ENCODE peak calls at places on chromosomes 11 and 22, in ten cellular contexts. One of them, this sample, is unnamed.

GRCh38 chr11:83070044-83070877 is 1.4 kb downstream of the RAB30 start:
- DNase-seq in dorsolateral prefrontal cortex: no peak
- DNase-seq in ELF-1: peak
- DNase-seq in A549: no peak
- DNase-seq in brain microvascular endothelial cell: peak
- DNase-seq in EL: peak
- DNase-seq in GM03348: peak
- DNase-seq in GM23248: peak
- DNase-seq in foreskin keratinocyte: no peak
- DNase-seq in cardiac fibroblast: peak
- DNase-seq in this sample: no peak

GRCh38 chr22:34736081-34736480 is 329.9 kb upstream of the ISX start:
- DNase-seq in GM03348: no peak
- DNase-seq in foreskin keratinocyte: no peak
- DNase-seq in brain microvascular endothelial cell: no peak
- DNase-seq in GM23248: no peak
- DNase-seq in ELF-1: no peak
- DNase-seq in dorsolateral prefrontal cortex: no peak
- DNase-seq in EL: no peak
- DNase-seq in A549: no peak
- DNase-seq in cardiac fibroblast: no peak
- DNase-seq in this sample: no peak

GRCh38 chr11:19879309-19880087 is 166.9 kb downstream of the NAV2 start:
- DNase-seq in EL: no peak
- DNase-seq in GM23248: no peak
- DNase-seq in cardiac fibroblast: no peak
- DNase-seq in A549: no peak
- DNase-seq in brain microvascular endothelial cell: no peak
- DNase-seq in GM03348: no peak
- DNase-seq in dorsolateral prefrontal cortex: no peak
- DNase-seq in ELF-1: no peak
- DNase-seq in foreskin keratinocyte: no peak
- DNase-seq in this sample: no peak

GRCh38 chr11:69201048-69201365 is 45.3 kb downstream of the SMIM38 start:
- DNase-seq in A549: no peak
- DNase-seq in EL: no peak
- DNase-seq in GM03348: no peak
- DNase-seq in brain microvascular endothelial cell: no peak
- DNase-seq in foreskin keratinocyte: no peak
- DNase-seq in ELF-1: no peak
- DNase-seq in cardiac fibroblast: no peak
- DNase-seq in dorsolateral prefrontal cortex: no peak
- DNase-seq in GM23248: no peak
- DNase-seq in this sample: no peak

GRCh38 chr22:21686193-21686608 is 20.4 kb downstream of the PPIL2 start:
- DNase-seq in ELF-1: no peak
- DNase-seq in GM23248: no peak
- DNase-seq in cardiac fibroblast: no peak
- DNase-seq in EL: no peak
- DNase-seq in A549: no peak
- DNase-seq in dorsolateral prefrontal cortex: no peak
- DNase-seq in GM03348: no peak
- DNase-seq in brain microvascular endothelial cell: no peak
- DNase-seq in foreskin keratinocyte: no peak
- DNase-seq in this sample: no peak

GRCh38 chr11:86692317-86692716 is 19.9 kb upstream of the ME3 start:
- DNase-seq in ELF-1: no peak
- DNase-seq in GM03348: peak
- DNase-seq in EL: peak
- DNase-seq in dorsolateral prefrontal cortex: no peak
- DNase-seq in foreskin keratinocyte: no peak
- DNase-seq in GM23248: peak
- DNase-seq in cardiac fibroblast: peak
- DNase-seq in brain microvascular endothelial cell: no peak
- DNase-seq in A549: no peak
- DNase-seq in this sample: no peak

GRCh38 chr11:48879256-48879655 is 104.4 kb downstream of the TRIM51G start:
- DNase-seq in GM23248: no peak
- DNase-seq in cardiac fibroblast: no peak
- DNase-seq in ELF-1: no peak
- DNase-seq in GM03348: no peak
- DNase-seq in dorsolateral prefrontal cortex: no peak
- DNase-seq in EL: no peak
- DNase-seq in brain microvascular endothelial cell: no peak
- DNase-seq in foreskin keratinocyte: no peak
- DNase-seq in A549: no peak
- DNase-seq in this sample: no peak

GRCh38 chr11:128291835-128292234 is 295.5 kb downstream of the ETS1 start:
- DNase-seq in ELF-1: no peak
- DNase-seq in brain microvascular endothelial cell: no peak
- DNase-seq in GM03348: no peak
- DNase-seq in foreskin keratinocyte: no peak
- DNase-seq in GM23248: no peak
- DNase-seq in dorsolateral prefrontal cortex: no peak
- DNase-seq in EL: no peak
- DNase-seq in cardiac fibroblast: no peak
- DNase-seq in A549: no peak
- DNase-seq in this sample: no peak

GRCh38 chr11:69439651-69440464 is 41.6 kb upstream of the LINC01488 start:
- DNase-seq in brain microvascular endothelial cell: no peak
- DNase-seq in A549: no peak
- DNase-seq in cardiac fibroblast: peak
- DNase-seq in EL: peak
- DNase-seq in ELF-1: no peak
- DNase-seq in GM23248: peak
- DNase-seq in foreskin keratinocyte: no peak
- DNase-seq in GM03348: no peak
- DNase-seq in dorsolateral prefrontal cortex: no peak
- DNase-seq in this sample: peak

GRCh38 chr22:46980392-46980791 is 217.9 kb downstream of the TBC1D22A start:
- DNase-seq in brain microvascular endothelial cell: no peak
- DNase-seq in GM03348: no peak
- DNase-seq in A549: no peak
- DNase-seq in ELF-1: no peak
- DNase-seq in foreskin keratinocyte: no peak
- DNase-seq in dorsolateral prefrontal cortex: no peak
- DNase-seq in EL: no peak
- DNase-seq in GM23248: no peak
- DNase-seq in cardiac fibroblast: no peak
- DNase-seq in this sample: no peak

GRCh38 chr11:44268073-44268806 is 41.7 kb downstream of the ALX4 start:
- DNase-seq in A549: no peak
- DNase-seq in dorsolateral prefrontal cortex: no peak
- DNase-seq in foreskin keratinocyte: no peak
- DNase-seq in cardiac fibroblast: peak
- DNase-seq in brain microvascular endothelial cell: no peak
- DNase-seq in EL: no peak
- DNase-seq in GM03348: no peak
- DNase-seq in GM23248: no peak
- DNase-seq in ELF-1: no peak
- DNase-seq in this sample: no peak

GRCh38 chr22:46575915-46576555 is 38.6 kb upstream of the CELSR1 start:
- DNase-seq in A549: no peak
- DNase-seq in cardiac fibroblast: no peak
- DNase-seq in ELF-1: peak
- DNase-seq in brain microvascular endothelial cell: no peak
- DNase-seq in EL: no peak
- DNase-seq in dorsolateral prefrontal cortex: no peak
- DNase-seq in GM23248: no peak
- DNase-seq in GM03348: no peak
- DNase-seq in foreskin keratinocyte: no peak
- DNase-seq in this sample: peak

GRCh38 chr11:122189259-122189658 is 73.2 kb upstream of the BLID start:
- DNase-seq in brain microvascular endothelial cell: peak
- DNase-seq in A549: peak
- DNase-seq in GM03348: peak
- DNase-seq in EL: peak
- DNase-seq in cardiac fibroblast: peak
- DNase-seq in dorsolateral prefrontal cortex: no peak
- DNase-seq in ELF-1: no peak
- DNase-seq in GM23248: peak
- DNase-seq in foreskin keratinocyte: peak
- DNase-seq in this sample: no peak

GRCh38 chr22:20434773-20435172 is 2.9 kb downstream of the SCARF2 start:
- DNase-seq in ELF-1: no peak
- DNase-seq in dorsolateral prefrontal cortex: no peak
- DNase-seq in EL: no peak
- DNase-seq in GM23248: no peak
- DNase-seq in foreskin keratinocyte: no peak
- DNase-seq in GM03348: no peak
- DNase-seq in cardiac fibroblast: no peak
- DNase-seq in brain microvascular endothelial cell: no peak
- DNase-seq in A549: no peak
- DNase-seq in this sample: peak

GRCh38 chr11:128499613-128500213 is 87.6 kb downstream of the ETS1 start:
- DNase-seq in brain microvascular endothelial cell: no peak
- DNase-seq in ELF-1: no peak
- DNase-seq in dorsolateral prefrontal cortex: no peak
- DNase-seq in foreskin keratinocyte: no peak
- DNase-seq in cardiac fibroblast: no peak
- DNase-seq in A549: no peak
- DNase-seq in GM03348: no peak
- DNase-seq in EL: no peak
- DNase-seq in GM23248: no peak
- DNase-seq in this sample: no peak

GRCh38 chr11:113549611-113550061 is 74.4 kb upstream of the DRD2 start:
- DNase-seq in cardiac fibroblast: no peak
- DNase-seq in foreskin keratinocyte: no peak
- DNase-seq in GM23248: peak
- DNase-seq in dorsolateral prefrontal cortex: no peak
- DNase-seq in A549: no peak
- DNase-seq in EL: no peak
- DNase-seq in brain microvascular endothelial cell: no peak
- DNase-seq in GM03348: peak
- DNase-seq in ELF-1: no peak
- DNase-seq in this sample: no peak

GRCh38 chr11:102761646-102762238 is 18.7 kb downstream of the MMP10 start:
- DNase-seq in foreskin keratinocyte: no peak
- DNase-seq in A549: no peak
- DNase-seq in dorsolateral prefrontal cortex: no peak
- DNase-seq in GM03348: peak
- DNase-seq in GM23248: peak
- DNase-seq in ELF-1: peak
- DNase-seq in brain microvascular endothelial cell: peak
- DNase-seq in cardiac fibroblast: peak
- DNase-seq in EL: peak
- DNase-seq in this sample: no peak

GRCh38 chr11:61621917-61622585 is 41.2 kb upstream of the SYT7 start:
- DNase-seq in A549: no peak
- DNase-seq in GM03348: no peak
- DNase-seq in foreskin keratinocyte: no peak
- DNase-seq in brain microvascular endothelial cell: no peak
- DNase-seq in ELF-1: peak
- DNase-seq in cardiac fibroblast: no peak
- DNase-seq in dorsolateral prefrontal cortex: no peak
- DNase-seq in GM23248: no peak
- DNase-seq in EL: no peak
- DNase-seq in this sample: no peak

GRCh38 chr11:18394300-18394927 is at the start of gene LDHA:
- DNase-seq in dorsolateral prefrontal cortex: peak
- DNase-seq in brain microvascular endothelial cell: peak
- DNase-seq in EL: peak
- DNase-seq in GM03348: peak
- DNase-seq in foreskin keratinocyte: peak
- DNase-seq in GM23248: peak
- DNase-seq in ELF-1: peak
- DNase-seq in cardiac fibroblast: peak
- DNase-seq in A549: peak
- DNase-seq in this sample: peak

GRCh38 chr11:16853266-16853665 is 114.8 kb downstream of the C11orf58 start:
- DNase-seq in cardiac fibroblast: no peak
- DNase-seq in dorsolateral prefrontal cortex: no peak
- DNase-seq in ELF-1: no peak
- DNase-seq in GM23248: no peak
- DNase-seq in A549: no peak
- DNase-seq in EL: no peak
- DNase-seq in GM03348: no peak
- DNase-seq in foreskin keratinocyte: no peak
- DNase-seq in brain microvascular endothelial cell: no peak
- DNase-seq in this sample: no peak

GRCh38 chr11:10716543-10717259 is 23.1 kb upstream of the IRAG1 start:
- DNase-seq in GM23248: peak
- DNase-seq in EL: peak
- DNase-seq in dorsolateral prefrontal cortex: no peak
- DNase-seq in ELF-1: no peak
- DNase-seq in foreskin keratinocyte: peak
- DNase-seq in GM03348: no peak
- DNase-seq in cardiac fibroblast: no peak
- DNase-seq in brain microvascular endothelial cell: no peak
- DNase-seq in A549: no peak
- DNase-seq in this sample: no peak

GRCh38 chr22:27434898-27435297 is 366.7 kb downstream of the MN1 start:
- DNase-seq in GM03348: no peak
- DNase-seq in dorsolateral prefrontal cortex: no peak
- DNase-seq in A549: no peak
- DNase-seq in EL: no peak
- DNase-seq in brain microvascular endothelial cell: no peak
- DNase-seq in ELF-1: no peak
- DNase-seq in foreskin keratinocyte: no peak
- DNase-seq in GM23248: no peak
- DNase-seq in cardiac fibroblast: no peak
- DNase-seq in this sample: no peak

GRCh38 chr11:34148504-34149165 is 43.2 kb downstream of the NAT10 start:
- DNase-seq in A549: no peak
- DNase-seq in EL: no peak
- DNase-seq in GM23248: no peak
- DNase-seq in GM03348: no peak
- DNase-seq in dorsolateral prefrontal cortex: no peak
- DNase-seq in brain microvascular endothelial cell: no peak
- DNase-seq in ELF-1: peak
- DNase-seq in foreskin keratinocyte: no peak
- DNase-seq in cardiac fibroblast: no peak
- DNase-seq in this sample: peak

GRCh38 chr11:103927535-103927934 is 108.9 kb upstream of the DDI1 start:
- DNase-seq in A549: no peak
- DNase-seq in GM03348: peak
- DNase-seq in cardiac fibroblast: peak
- DNase-seq in ELF-1: no peak
- DNase-seq in dorsolateral prefrontal cortex: no peak
- DNase-seq in brain microvascular endothelial cell: no peak
- DNase-seq in EL: peak
- DNase-seq in GM23248: peak
- DNase-seq in foreskin keratinocyte: no peak
- DNase-seq in this sample: no peak

GRCh38 chr11:42974510-42974909 is 337.3 kb upstream of the API5 start:
- DNase-seq in GM23248: no peak
- DNase-seq in cardiac fibroblast: no peak
- DNase-seq in brain microvascular endothelial cell: no peak
- DNase-seq in foreskin keratinocyte: no peak
- DNase-seq in ELF-1: peak
- DNase-seq in EL: no peak
- DNase-seq in dorsolateral prefrontal cortex: no peak
- DNase-seq in A549: no peak
- DNase-seq in GM03348: no peak
- DNase-seq in this sample: no peak

GRCh38 chr22:43867839-43868652 is 5.7 kb upstream of the SULT4A1 start:
- DNase-seq in cardiac fibroblast: peak
- DNase-seq in ELF-1: peak
- DNase-seq in A549: peak
- DNase-seq in GM03348: peak
- DNase-seq in GM23248: peak
- DNase-seq in foreskin keratinocyte: no peak
- DNase-seq in brain microvascular endothelial cell: peak
- DNase-seq in EL: peak
- DNase-seq in dorsolateral prefrontal cortex: peak
- DNase-seq in this sample: peak

GRCh38 chr11:66853242-66854229 is 3.3 kb upstream of the LRFN4 start:
- DNase-seq in GM23248: no peak
- DNase-seq in EL: no peak
- DNase-seq in foreskin keratinocyte: no peak
- DNase-seq in ELF-1: no peak
- DNase-seq in dorsolateral prefrontal cortex: no peak
- DNase-seq in A549: no peak
- DNase-seq in GM03348: no peak
- DNase-seq in brain microvascular endothelial cell: no peak
- DNase-seq in cardiac fibroblast: no peak
- DNase-seq in this sample: peak

This sample was measured in chondrocyte.